ENCODE peak calls at places on chromosomes 2 and 18, in nine cellular contexts. E is uterus, S is IMR-90, A is esophagus squamous epithelium, R is endothelial cell of umbilical vein, O is HCT116, H is breast epithelium, K is ovary, L is vagina. F is an unnamed sample.

GRCh38 chr2:16334366-16334765 is 331.3 kb downstream of the CYRIA start:
- DNase-seq in R (no peak), O (no peak), S (no peak), E (no peak), L (peak; percentile 77), A (no peak), H (no peak), K (no peak), F (no peak)

GRCh38 chr18:69518989-69519388 is 118.3 kb downstream of the DOK6 start:
- DNase-seq in O (no peak), R (no peak), K (no peak), A (no peak), S (peak; percentile 10), L (no peak), H (no peak), E (no peak), F (no peak)

GRCh38 chr2:74333175-74333574 is 10.0 kb downstream of the SLC4A5 start:
- DNase-seq in A (no peak), R (peak; percentile 51), H (no peak), O (peak; percentile 19), L (no peak), S (peak; percentile 31), K (no peak), E (no peak), F (no peak)

GRCh38 chr2:106580241-106580640 is 93.1 kb downstream of the CD8B2 start:
- DNase-seq in R (no peak), H (no peak), O (no peak), A (no peak), E (no peak), K (no peak), S (no peak), L (no peak), F (no peak)

GRCh38 chr18:57437782-57438668 is 2.9 kb downstream of the ONECUT2 start:
- DNase-seq in A (no peak), R (peak; percentile 59), K (no peak), E (no peak), H (no peak), O (peak; percentile 40), L (no peak), S (peak; percentile 26), F (no peak)

GRCh38 chr2:85549095-85549494 is 10.1 kb downstream of the MAT2A start:
- DNase-seq in A (no peak), O (no peak), E (no peak), R (no peak), K (no peak), S (no peak), H (no peak), L (no peak), F (no peak)

GRCh38 chr2:134401789-134402188 is 147.9 kb downstream of the MGAT5 start:
- DNase-seq in R (no peak), O (no peak), A (no peak), L (no peak), S (no peak), E (no peak), K (no peak), H (no peak), F (peak; percentile 58)

GRCh38 chr2:128026422-128027277 is 1.2 kb downstream of the SAP130 start:
- DNase-seq in E (no peak), K (no peak), H (no peak), O (no peak), R (peak; percentile 32), A (peak; percentile 38), L (peak; percentile 89), S (peak; percentile 8), F (no peak)

GRCh38 chr2:216695401-216695821 is at the start of gene IGFBP5:
- DNase-seq in A (no peak), O (no peak), S (peak; percentile 94), E (peak; percentile 97), L (no peak), R (peak; percentile 11), K (peak; percentile 98), H (peak; percentile 81), F (peak; percentile 97)

GRCh38 chr2:96502891-96503636 is 2.1 kb downstream of the NEURL3 start:
- DNase-seq in E (no peak), L (no peak), A (no peak), K (peak; percentile 39), S (no peak), H (no peak), R (no peak), O (no peak), F (peak; percentile 10)

GRCh38 chr2:9991829-9992273 is 40.4 kb downstream of the GRHL1 start:
- DNase-seq in K (no peak), E (no peak), R (peak; percentile 76), A (no peak), O (no peak), S (no peak), H (no peak), L (no peak), F (no peak)

GRCh38 chr2:230614913-230615332 is 97.7 kb upstream of the CAB39 start:
- DNase-seq in K (no peak), R (no peak), H (no peak), E (no peak), O (no peak), A (no peak), S (no peak), L (no peak), F (no peak)

GRCh38 chr2:134098258-134098785 is 155.6 kb upstream of the MGAT5 start:
- DNase-seq in E (no peak), S (no peak), H (no peak), A (no peak), L (no peak), K (no peak), R (no peak), O (no peak), F (no peak)

GRCh38 chr2:216777637-216778273 is 82.1 kb downstream of the TNP1 start:
- DNase-seq in L (no peak), S (peak; percentile 49), H (no peak), E (no peak), A (no peak), K (no peak), R (peak; percentile 33), O (peak; percentile 84), F (no peak)

GRCh38 chr2:76930076-76930734 is 592.0 kb downstream of the LRRTM4 start:
- DNase-seq in H (no peak), O (no peak), L (no peak), R (no peak), E (no peak), K (no peak), S (no peak), A (no peak), F (no peak)

GRCh38 chr2:98757904-98758421 is 27.0 kb upstream of the MGAT4A start:
- DNase-seq in S (peak; percentile 79), E (peak; percentile 71), R (peak; percentile 98), O (peak; percentile 27), H (peak; percentile 73), K (peak; percentile 52), L (no peak), A (peak; percentile 55), F (peak; percentile 80)

GRCh38 chr2:4539121-4539520 is 835.7 kb downstream of the DCDC2C start:
- DNase-seq in L (no peak), A (no peak), S (no peak), O (no peak), E (no peak), R (no peak), H (no peak), K (no peak), F (no peak)

GRCh38 chr2:241001413-241002274 is 3.2 kb downstream of the SNED1 start:
- DNase-seq in K (peak; percentile 11), E (no peak), A (no peak), S (no peak), H (peak; percentile 46), R (no peak), L (peak; percentile 81), O (no peak), F (peak; percentile 81)

GRCh38 chr2:37653805-37654378 is 17.6 kb downstream of the CDC42EP3 start:
- DNase-seq in A (no peak), K (no peak), L (no peak), S (no peak), R (no peak), E (no peak), O (no peak), H (no peak), F (peak; percentile 38)

GRCh38 chr2:159615936-159616733 is at the start of gene BAZ2B:
- DNase-seq in A (no peak), S (peak; percentile 88), K (peak; percentile 66), H (no peak), O (peak; percentile 12), R (peak; percentile 88), L (no peak), E (peak; percentile 56), F (peak; percentile 92)

GRCh38 chr18:61528961-61529360 is 195.7 kb downstream of the CDH20 start:
- DNase-seq in H (no peak), A (no peak), S (no peak), L (no peak), O (no peak), R (no peak), K (no peak), E (no peak), F (no peak)

DNA sequence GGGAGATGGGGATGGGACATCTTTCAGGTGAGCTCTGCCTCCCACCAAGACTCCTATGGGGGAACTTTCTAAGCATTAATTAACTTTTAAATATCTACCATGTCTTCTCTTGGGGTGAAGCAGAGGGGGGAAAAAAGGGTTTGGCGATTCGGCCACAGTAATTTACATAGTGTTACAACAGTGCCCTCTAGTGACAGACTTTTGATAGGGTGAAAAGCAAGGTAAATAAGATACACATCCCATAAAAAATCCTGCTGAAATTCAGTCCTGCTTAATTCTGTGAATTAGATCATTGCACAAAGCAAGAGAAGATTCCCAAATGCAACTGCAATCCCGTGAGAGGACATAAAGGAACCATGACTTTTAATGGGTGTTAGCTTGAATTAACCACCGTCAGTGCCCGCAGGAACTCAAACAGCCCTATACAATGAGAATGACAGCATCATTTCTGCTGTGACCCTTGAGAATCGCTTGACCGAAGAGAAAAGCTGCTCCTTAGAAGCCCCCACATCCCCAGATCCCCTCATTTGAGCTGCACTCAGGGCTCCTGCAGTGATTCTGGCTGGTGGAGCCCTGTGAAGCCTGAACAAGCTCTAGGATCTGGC is 32.8 kb downstream of the FAM124B start:
- DNase-seq in K (no peak), O (peak; percentile 37), R (no peak), E (no peak), H (no peak), A (no peak), S (peak; percentile 49), L (no peak), F (no peak)
- TF ChIP-seq CTCF in K (no peak), O (peak; percentile 83), R (peak; percentile 49), E (peak; percentile 42), H (no peak), A (peak; percentile 70), S (peak; percentile 70), L (peak; percentile 43), F (no peak)

GRCh38 chr18:48931680-48932461 is 18.9 kb downstream of the SMAD7 start:
- DNase-seq in R (peak; percentile 46), O (no peak), H (no peak), L (no peak), S (no peak), A (no peak), E (no peak), K (no peak), F (no peak)
- H3K4me3 ChIP-seq in R (no peak overlapping the region), O (no peak overlapping the region), H (no peak overlapping the region), L (no peak overlapping the region), S (no peak overlapping the region), A (no peak overlapping the region), E (no peak overlapping the region), K (no peak overlapping the region), F (no peak overlapping the region)

GRCh38 chr18:7758764-7759163 is 191.6 kb downstream of the PTPRM start:
- DNase-seq in H (no peak), K (no peak), S (no peak), R (no peak), A (no peak), O (no peak), L (no peak), E (no peak), F (no peak)
- TF ChIP-seq POLR2A in H (no peak), K (no peak), S (no peak), R (no peak), A (no peak), O (no peak), L (no peak), E (no peak), F (no peak)

GRCh38 chr2:237604960-237605359 is 14.4 kb upstream of the RAB17 start:
- DNase-seq in L (no peak), H (no peak), E (no peak), O (peak; percentile 18), A (no peak), R (peak; percentile 44), S (peak; percentile 26), K (no peak), F (no peak)
- TF ChIP-seq CTCF in L (no peak), H (no peak), E (no peak), O (peak; percentile 40), A (no peak), R (peak; percentile 48), S (peak; percentile 27), K (no peak), F (no peak)